ENCODE peak calls at places on chromosomes 4 and X, in eight cellular contexts. P is mesenchymal stem cell, F is kidney, I is neuronal stem cell, U is GM23248, K is adipocyte, Z is fibroblast of lung, A is IMR-90. L is an unnamed sample. For H3K9me3, the result is how much of the 10 kb centered on the place peaks cover.

GRCh38 chr4:25313194-25313895 is 771 bp downstream of the ZCCHC4 start:
- DNase-seq in F (no peak), Z (no peak), I (no peak), P (no peak), A (no peak), K (peak), U (peak), L (no peak)

GRCh38 chr4:8359193-8359592 is 81.3 kb downstream of the ACOX3 start:
- DNase-seq in P (no peak), I (no peak), K (no peak), F (no peak), Z (no peak), U (no peak), A (no peak), L (no peak)

GRCh38 chrX:56759736-56760409 is 30.8 kb downstream of the NBDY start:
- DNase-seq in U (no peak), Z (no peak), F (peak), P (no peak), I (no peak), K (no peak), A (no peak), L (no peak)

GRCh38 chrX:72031634-72032033 is 100.1 kb downstream of the RTL5 start:
- DNase-seq in U (no peak), K (no peak), I (no peak), P (no peak), A (no peak), F (no peak), Z (no peak), L (no peak)

GRCh38 chr4:47862297-47862696 is 24.4 kb upstream of the CORIN start:
- DNase-seq in U (peak), K (peak), P (no peak), A (peak), F (no peak), I (no peak), Z (peak), L (no peak)

GRCh38 chr4:42464550-42465124 is 67.3 kb downstream of the SHISA3 start:
- DNase-seq in I (no peak), A (peak), F (no peak), U (no peak), Z (peak), P (no peak), K (no peak), L (no peak)

GRCh38 chr4:7798215-7798995 is 141.3 kb downstream of the AFAP1 start:
- DNase-seq in Z (peak), P (no peak), U (peak), K (no peak), F (no peak), A (peak), I (no peak), L (no peak)

GRCh38 chr4:144709793-144710525 is 64.0 kb downstream of the HHIP start:
- DNase-seq in K (no peak), A (peak), I (no peak), F (peak), U (peak), P (no peak), Z (peak), L (peak)

GRCh38 chrX:45710081-45710801 is 509.6 kb upstream of the DIPK2B start:
- DNase-seq in F (no peak), A (peak), K (peak), U (peak), P (peak), Z (peak), I (no peak), L (peak)

GRCh38 chr4:35151816-35152572 is 1092.3 kb downstream of the ARAP2 start:
- DNase-seq in U (no peak), I (no peak), A (no peak), K (no peak), Z (no peak), F (no peak), P (peak), L (no peak)

GRCh38 chrX:41563881-41564280 is 116.7 kb downstream of the NYX start:
- DNase-seq in U (no peak), P (peak), K (no peak), A (peak), Z (peak), F (no peak), I (no peak), L (no peak)

GRCh38 chr4:183746305-183747229 is 87.5 kb downstream of the TRAPPC11 start:
- DNase-seq in K (peak), I (no peak), U (peak), Z (no peak), P (no peak), A (peak), F (peak), L (no peak)

GRCh38 chrX:153516055-153516454 is 1.4 kb upstream of the ATP2B3 start:
- DNase-seq in U (no peak), K (no peak), A (peak), F (no peak), Z (peak), I (no peak), P (no peak), L (no peak)

GRCh38 chr4:153764611-153765368 is 5.0 kb upstream of the RNF175 start:
- DNase-seq in P (peak), U (no peak), K (peak), Z (no peak), F (no peak), I (no peak), A (no peak), L (no peak)

GRCh38 chr4:153223935-153224334 is 19.7 kb downstream of the TRIM2 start:
- DNase-seq in Z (peak), K (peak), U (peak), A (peak), F (no peak), P (peak), I (no peak), L (peak)

GRCh38 chr4:55820260-55820659 is 670 bp downstream of the EXOC1L start:
- DNase-seq in Z (no peak), U (no peak), I (no peak), F (no peak), A (no peak), P (no peak), K (peak), L (no peak)
- H3K4me3 ChIP-seq in Z (peak), U (peak), I (no peak), F (no peak), A (no peak), P (no peak), K (peak), L (no peak)

DNA sequence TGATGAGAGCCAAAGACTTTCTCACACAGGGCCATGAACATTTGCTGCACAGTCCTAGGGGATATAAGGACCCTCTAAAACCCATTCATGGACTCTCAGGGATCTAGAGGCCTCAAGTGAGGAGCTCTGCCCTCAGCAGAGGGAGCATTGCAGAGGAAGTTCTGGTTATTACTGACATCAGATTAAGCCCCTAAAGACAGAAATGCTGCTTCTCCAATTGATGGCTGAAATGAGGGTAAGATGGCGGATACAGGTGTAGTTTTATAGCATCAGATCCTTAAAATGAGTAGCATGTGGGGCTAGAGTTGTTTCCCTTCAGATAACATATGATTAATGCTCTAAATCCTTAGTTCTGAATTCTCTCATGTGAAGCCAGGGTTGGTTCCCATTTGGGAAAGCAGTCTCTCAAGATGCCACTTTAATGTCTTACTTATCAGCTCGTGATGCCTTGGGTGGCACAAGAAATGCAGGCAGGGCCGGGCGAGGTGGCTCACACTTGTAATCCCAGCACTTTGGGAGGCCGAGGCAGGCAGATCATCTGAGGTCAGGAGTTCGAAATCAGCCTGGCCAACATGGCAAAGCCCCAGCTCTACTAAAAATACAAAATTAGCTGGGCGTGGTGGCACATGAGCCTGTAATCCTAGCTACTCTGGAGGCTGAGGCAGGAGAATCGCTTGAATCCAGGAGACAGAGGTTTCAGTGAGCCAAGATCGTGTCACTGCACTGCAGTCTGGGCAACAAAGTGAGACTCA is 7.9 kb downstream of the RHOH start:
- DNase-seq in I (no peak), U (no peak), A (no peak), K (no peak), P (no peak), F (no peak), Z (no peak), L (no peak)
- H3K9ac ChIP-seq in I (no peak), U (no peak), A (no peak), K (no peak), P (no peak), F (no peak), Z (no peak), L (no peak)

GRCh38 chr4:98502624-98503023 is 155.8 kb downstream of the TSPAN5 start:
- DNase-seq in A (no peak), U (no peak), K (no peak), F (no peak), Z (no peak), P (no peak), I (no peak), L (no peak)
- H3K9me3 ChIP-seq in A (under half), U (under half), K (under half), F (under half), Z (under half), P (under half), I (under half), L (under half)

GRCh38 chr4:176779421-176779820 is 13.3 kb downstream of the VEGFC start:
- DNase-seq in F (no peak), A (no peak), U (no peak), I (no peak), Z (no peak), K (no peak), P (no peak), L (no peak)

GRCh38 chr4:176778491-176778890 is 14.2 kb downstream of the VEGFC start:
- DNase-seq in F (no peak), I (no peak), P (peak), U (peak), Z (peak), A (peak), K (peak), L (peak)

GRCh38 chr4:176780995-176781738 is 11.6 kb downstream of the VEGFC start:
- DNase-seq in P (no peak), A (no peak), K (peak), F (no peak), U (peak), I (no peak), Z (peak), L (peak)

GRCh38 chr4:176775326-176775725 is 17.4 kb downstream of the VEGFC start:
- DNase-seq in A (no peak), I (no peak), F (no peak), U (peak), K (peak), P (no peak), Z (peak), L (no peak)

GRCh38 chr4:176778063-176778462 is 14.7 kb downstream of the VEGFC start:
- DNase-seq in K (peak), A (peak), U (peak), Z (peak), I (no peak), P (peak), F (no peak), L (peak)
- H3K4me3 ChIP-seq in K (peak), A (no peak), U (peak), Z (peak), I (no peak), P (no peak), F (no peak), L (no peak)

DNA sequence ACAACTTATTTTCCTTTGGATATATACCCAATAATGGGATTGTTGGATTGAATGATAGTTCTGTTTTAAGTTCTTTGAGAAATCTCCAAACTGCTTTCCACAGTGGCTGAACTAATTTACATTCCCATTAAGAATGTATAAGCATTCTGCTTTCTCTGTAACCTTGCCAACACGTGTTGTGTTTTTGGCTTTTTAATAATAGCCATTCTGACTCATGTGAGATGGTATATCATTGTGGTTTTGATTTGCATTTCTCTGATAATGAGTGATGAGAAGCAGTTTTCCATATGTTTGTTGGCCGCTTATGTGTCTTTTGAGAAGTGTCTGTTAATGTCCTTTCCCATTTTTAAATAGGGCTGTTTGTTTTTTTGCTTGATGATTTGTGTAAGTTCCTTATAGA is 155.6 kb upstream of the PITX2 start:
- DNase-seq in A (peak), F (no peak), P (peak), I (no peak), Z (peak), U (peak), K (no peak), L (no peak)
- H3K9ac ChIP-seq in A (no peak), F (no peak), P (no peak), I (no peak), Z (no peak), U (no peak), K (no peak), L (no peak)

DNA sequence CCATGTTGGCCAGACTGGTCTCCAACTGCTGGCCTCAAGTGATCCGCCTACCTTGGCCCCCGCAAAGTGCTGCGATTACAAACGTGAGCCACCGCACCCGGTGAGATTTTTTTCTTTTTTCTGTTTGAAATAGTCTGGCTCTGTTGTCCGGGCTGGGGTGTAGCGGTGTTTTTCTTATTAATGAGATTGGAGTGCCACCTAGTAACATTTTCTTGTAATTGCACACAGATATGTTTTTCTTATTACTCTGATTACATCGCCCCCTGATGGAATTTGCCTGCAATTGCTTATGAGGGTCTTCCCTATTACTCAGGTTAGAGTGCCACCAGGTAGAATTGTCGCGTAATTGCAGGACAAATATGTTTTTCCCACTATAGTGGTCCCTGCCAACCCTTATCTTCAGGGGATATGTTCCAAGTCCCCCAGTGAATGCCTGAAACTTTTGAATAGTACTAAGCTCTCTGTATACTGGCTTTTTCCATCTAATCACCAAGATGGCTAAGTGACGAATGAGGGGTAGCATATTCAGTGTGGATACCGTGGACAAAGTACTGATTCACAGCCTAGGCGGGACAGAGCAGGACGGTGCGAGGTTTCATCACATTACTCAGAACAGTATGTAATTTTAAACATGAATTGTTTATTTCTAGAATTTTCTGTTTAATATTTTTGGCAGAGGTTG is 8.6 kb upstream of the PDHA1 start:
- DNase-seq in A (peak), F (no peak), K (no peak), I (peak), U (no peak), Z (no peak), P (peak), L (peak)
- H3K9me3 ChIP-seq in A (under half), F (under half), K (under half), I (under half), U (under half), Z (under half), P (under half), L (under half)

DNA sequence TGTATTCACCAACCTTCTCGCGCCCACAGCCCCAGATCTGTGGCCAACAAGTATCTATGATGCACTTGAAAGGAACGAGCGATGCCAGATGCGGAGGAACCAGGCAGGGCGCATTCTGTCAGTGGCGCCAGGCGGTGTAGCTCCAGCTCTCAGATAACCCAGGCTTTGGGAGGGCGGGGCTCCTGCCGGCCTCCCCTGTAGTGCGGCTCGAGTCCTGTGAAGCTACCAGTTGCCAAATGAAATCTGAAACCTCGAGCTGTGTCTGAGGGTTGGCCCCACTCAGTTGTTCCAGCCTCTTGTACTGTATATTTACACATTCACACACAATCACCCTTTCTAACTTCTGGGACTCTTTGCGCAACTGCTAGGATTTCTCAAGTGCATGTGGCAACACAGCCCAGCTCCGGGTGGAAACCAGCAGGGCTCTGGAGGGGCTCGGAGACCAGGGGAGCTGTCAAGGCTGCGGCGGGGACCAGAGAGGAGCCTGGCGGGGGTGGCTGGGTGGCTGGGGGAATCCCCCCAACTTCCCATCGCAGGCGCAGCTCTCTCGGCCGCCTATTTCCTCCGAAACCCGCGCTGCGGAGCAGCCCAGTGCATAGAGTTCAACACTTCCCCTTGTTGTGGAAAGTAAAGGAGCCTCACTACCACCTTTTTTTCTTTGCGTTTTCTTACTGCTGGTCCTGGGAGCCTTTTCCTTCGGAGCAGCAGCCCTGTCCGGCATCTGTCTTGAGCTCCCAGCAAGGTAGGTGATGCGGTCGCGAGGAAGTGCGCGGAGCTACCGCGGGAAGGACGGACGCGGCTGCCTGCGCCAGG is at the start of gene ARHGAP24:
- DNase-seq in P (peak), I (peak), A (peak), K (peak), F (peak), Z (peak), U (peak), L (peak)
- H3K4me3 ChIP-seq in P (peak), I (peak), A (peak), K (peak), F (peak), Z (peak), U (peak), L (peak)

GRCh38 chr4:70994387-70995099 is 1.1 kb downstream of the DCK start:
- DNase-seq in A (no peak), Z (no peak), F (no peak), U (no peak), I (no peak), P (no peak), K (no peak), L (no peak)
- H3K9ac ChIP-seq in A (peak), Z (no peak), F (peak), U (peak), I (no peak), P (peak), K (peak), L (peak)